ENCODE peak calls at places on chromosomes 1 and 21, in seven cellular contexts. L, B, J, U, R, V and Y are unnamed samples.

GRCh38 chr1:43576521-43576920 is 45.8 kb downstream of the PTPRF start:
- DNase-seq in L (no peak), B (no peak), J (no peak), U (no peak), R (no peak), V (no peak), Y (no peak)

GRCh38 chr1:4932666-4933065 is 278.3 kb downstream of the AJAP1 start:
- DNase-seq in L (no peak), B (no peak), J (no peak), U (no peak), R (no peak), V (no peak), Y (no peak)

GRCh38 chr1:6157528-6158174 is 22.5 kb downstream of the CHD5 start:
- DNase-seq in L (peak), B (no peak), J (no peak), U (peak), R (no peak), V (peak), Y (no peak)

GRCh38 chr1:179822107-179822506 is 55.5 kb downstream of the TOR1AIP2 start:
- DNase-seq in L (no peak), B (no peak), J (no peak), U (no peak), R (no peak), V (no peak), Y (no peak)

GRCh38 chr1:234759888-234760287 is 149.9 kb upstream of the IRF2BP2 start:
- DNase-seq in L (no peak), B (no peak), J (no peak), U (no peak), R (no peak), V (no peak), Y (no peak)

GRCh38 chr1:20325844-20326323 is 35.2 kb downstream of the VWA5B1 start:
- DNase-seq in L (no peak), B (no peak), J (no peak), U (no peak), R (no peak), V (no peak), Y (no peak)

GRCh38 chr1:84504580-84505021 is 1.6 kb upstream of the SPATA1 start:
- DNase-seq in L (peak), B (peak), J (peak), U (peak), R (no peak), V (no peak), Y (peak)

GRCh38 chr21:45530423-45531113 is 11.7 kb downstream of the SLC19A1 start:
- DNase-seq in L (no peak), B (no peak), J (no peak), U (no peak), R (peak), V (peak), Y (no peak)

GRCh38 chr1:19400189-19400588 is 85.2 kb downstream of the CAPZB start:
- DNase-seq in L (no peak), B (peak), J (no peak), U (no peak), R (no peak), V (no peak), Y (no peak)

GRCh38 chr1:145877923-145878486 is 7.7 kb downstream of the ANKRD35 start:
- DNase-seq in L (peak), B (no peak), J (no peak), U (no peak), R (no peak), V (peak), Y (no peak)

GRCh38 chr21:25862112-25862511 is 127.3 kb downstream of the GABPA start:
- DNase-seq in L (no peak), B (no peak), J (no peak), U (no peak), R (no peak), V (no peak), Y (no peak)

GRCh38 chr1:22878626-22879025 is 94.0 kb downstream of the LACTBL1 start:
- DNase-seq in L (peak), B (no peak), J (no peak), U (no peak), R (no peak), V (no peak), Y (no peak)

GRCh38 chr1:50108497-50109073 is at the start of gene ELAVL4:
- DNase-seq in L (no peak), B (no peak), J (no peak), U (no peak), R (no peak), V (no peak), Y (no peak)

GRCh38 chr1:167520711-167521206 is 2.4 kb upstream of the CD247 start:
- DNase-seq in L (no peak), B (no peak), J (no peak), U (no peak), R (no peak), V (no peak), Y (no peak)

GRCh38 chr1:172755099-172755498 is 96.2 kb downstream of the FASLG start:
- DNase-seq in L (no peak), B (no peak), J (no peak), U (no peak), R (no peak), V (no peak), Y (no peak)

GRCh38 chr1:202154766-202155477 is 5.5 kb downstream of the PTPN7 start:
- DNase-seq in L (peak), B (peak), J (peak), U (peak), R (peak), V (peak), Y (peak)

GRCh38 chr1:162663589-162664030 is 31.3 kb downstream of the DDR2 start:
- DNase-seq in L (peak), B (no peak), J (peak), U (peak), R (no peak), V (no peak), Y (peak)

GRCh38 chr21:15063821-15064575 is 802 bp downstream of the NRIP1 start:
- DNase-seq in L (peak), B (peak), J (peak), U (peak), R (peak), V (peak), Y (no peak)

GRCh38 chr1:158285756-158286241 is 3.9 kb upstream of the CD1C start:
- DNase-seq in L (no peak), B (no peak), J (no peak), U (peak), R (peak), V (no peak), Y (no peak)

GRCh38 chr1:190373705-190374336 is 103.8 kb downstream of the BRINP3 start:
- DNase-seq in L (peak), B (peak), J (no peak), U (peak), R (no peak), V (no peak), Y (no peak)

GRCh38 chr1:210298296-210298695 is 30.4 kb upstream of the HHAT start:
- DNase-seq in L (no peak), B (no peak), J (no peak), U (no peak), R (no peak), V (no peak), Y (no peak)

GRCh38 chr1:24744911-24745710 is at the start of gene CLIC4:
- DNase-seq in L (peak), B (peak), J (peak), U (peak), R (peak), V (peak), Y (peak)

GRCh38 chr1:112011231-112011630 is 21.8 kb upstream of the KCND3 start:
- DNase-seq in L (peak), B (no peak), J (peak), U (peak), R (no peak), V (no peak), Y (peak)

GRCh38 chr1:220321758-220322157 is 49.5 kb upstream of the RAB3GAP2 start:
- DNase-seq in L (no peak), B (no peak), J (no peak), U (no peak), R (no peak), V (no peak), Y (no peak)

GRCh38 chr1:76786232-76786631 is 81.0 kb upstream of the ST6GALNAC5 start:
- DNase-seq in L (no peak), B (no peak), J (no peak), U (peak), R (no peak), V (no peak), Y (no peak)

GRCh38 chr1:102879439-102879993 is 228.8 kb downstream of the COL11A1 start:
- DNase-seq in L (peak), B (no peak), J (peak), U (peak), R (no peak), V (no peak), Y (peak)

GRCh38 chr1:85048296-85049064 is at the start of gene MCOLN3:
- DNase-seq in L (peak), B (peak), J (no peak), U (no peak), R (peak), V (peak), Y (no peak)

GRCh38 chr1:67162954-67163353 is 3.3 kb upstream of the IL23R start:
- DNase-seq in L (peak), B (no peak), J (peak), U (peak), R (no peak), V (no peak), Y (no peak)

GRCh38 chr1:87888456-87888855 is 559.8 kb downstream of the LMO4 start:
- DNase-seq in L (no peak), B (no peak), J (no peak), U (no peak), R (no peak), V (no peak), Y (peak)

GRCh38 chr1:101004666-101005065 is 20.9 kb downstream of the DPH5 start:
- DNase-seq in L (peak), B (no peak), J (peak), U (peak), R (no peak), V (no peak), Y (no peak)

GRCh38 chr1:102837551-102837950 is 270.8 kb downstream of the COL11A1 start:
- DNase-seq in L (peak), B (no peak), J (no peak), U (no peak), R (no peak), V (no peak), Y (no peak)

GRCh38 chr1:39129514-39129913 is 75.0 kb upstream of the MACF1 start:
- DNase-seq in L (no peak), B (no peak), J (no peak), U (peak), R (no peak), V (no peak), Y (no peak)

GRCh38 chr21:32386195-32386870 is 6.5 kb downstream of the URB1 start:
- DNase-seq in L (peak), B (no peak), J (peak), U (no peak), R (no peak), V (no peak), Y (no peak)

GRCh38 chr1:104295516-104295915 is 545.8 kb downstream of the AMY1C start:
- DNase-seq in L (no peak), B (no peak), J (no peak), U (no peak), R (no peak), V (no peak), Y (no peak)

GRCh38 chr1:8910914-8911313 is 32.4 kb upstream of the ENO1 start:
- DNase-seq in L (peak), B (no peak), J (no peak), U (no peak), R (no peak), V (no peak), Y (no peak)

GRCh38 chr1:42932442-42932941 is 26.2 kb downstream of the SLC2A1 start:
- DNase-seq in L (no peak), B (no peak), J (no peak), U (no peak), R (no peak), V (peak), Y (no peak)

GRCh38 chr1:995665-996633 is 3.9 kb downstream of the HES4 start:
- DNase-seq in L (peak), B (no peak), J (no peak), U (no peak), R (no peak), V (peak), Y (no peak)

GRCh38 chr1:211874521-211875347 is 44.2 kb upstream of the LPGAT1 start:
- DNase-seq in L (no peak), B (no peak), J (no peak), U (no peak), R (peak), V (no peak), Y (no peak)

GRCh38 chr1:22376976-22377375 is 74.7 kb upstream of the ZBTB40 start:
- DNase-seq in L (peak), B (no peak), J (no peak), U (no peak), R (no peak), V (no peak), Y (no peak)

GRCh38 chr1:67880056-67880601 is 46.9 kb upstream of the GNG12 start:
- DNase-seq in L (peak), B (no peak), J (peak), U (peak), R (no peak), V (no peak), Y (peak)

GRCh38 chr1:201020040-201020591 is 3.4 kb downstream of the KIF21B start:
- DNase-seq in L (peak), B (no peak), J (no peak), U (no peak), R (no peak), V (no peak), Y (no peak)
- H3K4me3 ChIP-seq in L (no peak), B (no peak), J (no peak), U (no peak), R (no peak), V (no peak), Y (no peak)

GRCh38 chr1:224759135-224759534 is 143.0 kb downstream of the CNIH3 start:
- DNase-seq in L (no peak), B (no peak), J (no peak), U (no peak), R (no peak), V (no peak), Y (no peak)

GRCh38 chr1:224751547-224752311 is 135.6 kb downstream of the CNIH3 start:
- DNase-seq in L (no peak), B (no peak), J (no peak), U (no peak), R (no peak), V (no peak), Y (no peak)

GRCh38 chr1:224757508-224757907 is 141.4 kb downstream of the CNIH3 start:
- DNase-seq in L (no peak), B (no peak), J (no peak), U (no peak), R (no peak), V (no peak), Y (no peak)

GRCh38 chr1:224755586-224755985 is 139.5 kb downstream of the CNIH3 start:
- DNase-seq in L (no peak), B (no peak), J (no peak), U (no peak), R (no peak), V (no peak), Y (no peak)

GRCh38 chr1:224753491-224753890 is 137.4 kb downstream of the CNIH3 start:
- DNase-seq in L (no peak), B (no peak), J (no peak), U (no peak), R (no peak), V (no peak), Y (no peak)
- TF ChIP-seq CTCF in L (no peak), B (no peak), J (no peak), U (no peak), R (no peak), V (no peak), Y (no peak)

DNA sequence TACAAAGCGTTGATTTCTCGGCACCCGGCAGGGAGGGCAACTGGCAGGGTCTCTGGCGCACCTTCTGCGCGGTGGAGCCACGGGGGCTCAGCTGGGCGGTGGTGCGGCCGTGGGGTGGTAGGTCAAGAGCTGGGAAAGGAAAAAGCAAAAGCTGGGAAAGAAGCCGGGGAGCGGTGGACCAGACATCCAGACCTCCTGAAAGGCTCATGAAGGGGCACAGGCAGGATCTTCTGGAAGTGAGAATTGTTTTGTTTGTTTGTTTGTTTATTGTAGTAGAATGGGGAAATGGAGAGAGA is 7.2 kb upstream of the RNU1-1 start:
- DNase-seq in L (no peak), B (no peak), J (no peak), U (no peak), R (no peak), V (no peak), Y (no peak)
- H3K4me3 ChIP-seq in L (no peak), B (no peak), J (no peak), U (peak), R (no peak), V (no peak), Y (no peak)

GRCh38 chr1:15732686-15733081 is 3.4 kb upstream of the SLC25A34 start:
- DNase-seq in L (no peak), B (no peak), J (no peak), U (no peak), R (no peak), V (no peak), Y (no peak)
- TF ChIP-seq CTCF in L (no peak), B (no peak), J (no peak), U (no peak), R (no peak), V (no peak), Y (no peak)

DNA sequence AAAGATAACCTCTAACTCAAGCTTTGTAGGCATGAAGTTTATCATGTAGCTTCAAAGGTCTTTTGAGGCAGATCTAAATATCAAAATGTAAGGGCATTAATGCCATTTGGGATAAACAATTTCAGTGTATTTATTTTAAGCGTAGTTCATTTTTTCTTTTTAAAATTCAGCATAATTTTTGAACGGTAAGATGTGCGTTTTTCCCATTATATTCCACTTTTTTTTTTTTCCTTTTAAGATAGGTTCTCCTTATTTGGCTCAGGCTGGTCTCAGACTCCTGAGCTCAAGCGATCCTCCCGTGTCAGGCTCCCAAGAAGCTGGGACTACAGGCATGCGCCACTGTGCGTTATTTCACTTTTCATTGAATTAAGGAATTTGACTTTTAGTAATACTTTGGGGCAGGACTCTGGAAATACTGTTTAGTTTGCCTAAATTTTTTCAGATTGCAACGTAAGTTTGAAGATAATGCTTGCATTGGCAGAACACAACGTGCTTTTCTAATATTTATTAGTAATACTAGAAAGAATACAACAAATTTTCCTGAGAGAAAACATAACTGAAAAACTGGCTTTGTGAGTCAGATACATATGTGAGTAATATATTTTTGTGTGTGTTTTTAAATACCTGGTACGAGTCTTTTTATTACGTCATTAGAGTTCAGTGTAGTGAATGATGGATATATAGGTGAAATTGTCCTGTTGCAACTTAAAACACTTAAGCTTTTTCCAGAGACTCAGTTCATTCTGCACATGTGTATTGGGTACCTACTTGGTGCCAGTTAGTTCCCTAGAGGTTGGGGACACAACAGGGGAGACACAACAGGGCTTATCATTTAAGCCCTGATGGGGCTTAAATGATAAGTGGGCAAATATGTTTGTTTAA is 2.2 kb downstream of the RALGPS2 start:
- DNase-seq in L (peak), B (peak), J (no peak), U (no peak), R (no peak), V (no peak), Y (no peak)
- H3K4me3 ChIP-seq in L (peak), B (peak), J (peak), U (no peak), R (peak), V (peak), Y (peak)

DNA sequence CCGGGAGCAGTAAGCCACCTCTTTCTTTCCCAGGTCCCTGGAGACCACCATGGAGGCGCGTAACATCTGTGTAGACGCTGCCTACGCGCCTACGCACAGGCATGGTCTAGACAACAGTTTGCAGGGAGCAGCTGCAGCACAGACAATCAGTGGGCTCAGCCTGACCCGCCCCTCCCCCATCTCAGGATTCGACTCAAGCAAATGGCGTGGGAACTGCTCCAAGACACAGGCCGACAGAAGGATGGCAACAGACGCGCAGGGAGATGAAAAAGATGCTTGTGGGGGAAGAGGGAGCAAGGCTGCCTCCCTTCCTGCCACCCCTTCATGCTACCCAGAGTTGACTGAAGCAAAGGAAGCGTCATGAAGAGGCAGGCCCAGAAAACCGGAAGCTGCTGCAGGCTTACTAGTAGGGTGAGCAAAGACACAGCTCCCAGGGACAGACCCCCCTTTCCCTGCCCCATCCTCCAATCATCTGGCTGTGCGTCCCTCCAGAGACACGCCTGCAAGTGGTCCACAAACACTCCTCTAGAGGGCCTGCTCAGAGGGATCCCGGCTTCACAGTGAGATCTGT is 19.5 kb downstream of the STK40 start:
- DNase-seq in L (no peak), B (no peak), J (peak), U (peak), R (peak), V (no peak), Y (no peak)
- TF ChIP-seq CTCF in L (no peak), B (peak), J (no peak), U (peak), R (no peak), V (no peak), Y (no peak)